ENCODE peak calls at places on chromosomes 3 and 15, in five cellular contexts. L is fibroblast of lung, S is PC-3, A is fibroblast of mammary gland, N is psoas muscle. T is an unnamed sample.

GRCh38 chr3:56829543-56829942 is 27.8 kb upstream of the ARHGEF3 start:
- DNase-seq in S (no peak), N (no peak), L (no peak), A (no peak), T (no peak)

GRCh38 chr3:115667175-115668065 is 44.1 kb downstream of the GAP43 start:
- DNase-seq in N (no peak), S (no peak), L (peak; percentile 40), A (peak; percentile 83), T (no peak)

GRCh38 chr3:186411089-186411488 is 49.1 kb upstream of the DGKG start:
- DNase-seq in S (no peak), A (no peak), N (no peak), L (no peak), T (no peak)

GRCh38 chr3:8607285-8608040 is 37.1 kb downstream of the SSUH2 start:
- DNase-seq in N (peak; percentile 81), L (peak; percentile 83), S (peak; percentile 74), A (peak; percentile 78), T (peak; percentile 91)

GRCh38 chr15:77527164-77527778 is 105.4 kb downstream of the LINGO1 start:
- DNase-seq in L (peak; percentile 87), N (peak; percentile 35), A (no peak), S (peak; percentile 30), T (peak; percentile 55)

GRCh38 chr3:51799879-51800757 is 21.1 kb upstream of the IQCF6 start:
- DNase-seq in N (no peak), S (peak; percentile 86), A (peak; percentile 86), L (peak; percentile 84), T (peak; percentile 86)

GRCh38 chr15:67480741-67481140 is 40.2 kb upstream of the C15orf61 start:
- DNase-seq in L (no peak), N (no peak), A (no peak), S (no peak), T (no peak)

GRCh38 chr3:105798381-105798934 is 70.4 kb downstream of the CBLB start:
- DNase-seq in N (no peak), L (no peak), A (peak; percentile 42), S (no peak), T (no peak)

GRCh38 chr3:193732391-193732790 is 139.4 kb downstream of the OPA1 start:
- DNase-seq in L (peak; percentile 66), S (peak; percentile 90), N (no peak), A (peak; percentile 83), T (peak; percentile 52)

GRCh38 chr3:155604967-155605366 is 139.9 kb downstream of the PLCH1 start:
- DNase-seq in S (no peak), N (no peak), L (no peak), A (no peak), T (no peak)

GRCh38 chr3:107268461-107268860 is 108.8 kb upstream of the CCDC54 start:
- DNase-seq in L (peak; percentile 30), A (peak; percentile 39), S (no peak), N (no peak), T (no peak)

GRCh38 chr15:83323296-83323711 is 38.8 kb upstream of the BNC1 start:
- DNase-seq in N (no peak), L (peak; percentile 95), A (peak; percentile 99), S (peak; percentile 76), T (peak; percentile 95)

GRCh38 chr15:78088773-78089080 is 3.6 kb upstream of the SH2D7 start:
- DNase-seq in L (no peak), A (no peak), N (no peak), S (no peak), T (no peak)

GRCh38 chr3:143848707-143849106 is 439 bp upstream of the SLC9A9 start:
- DNase-seq in L (no peak), A (no peak), S (no peak), N (no peak), T (no peak)

GRCh38 chr3:159884661-159885402 is 103.8 kb upstream of the IL12A start:
- DNase-seq in A (peak; percentile 66), N (no peak), S (peak; percentile 78), L (peak; percentile 74), T (peak; percentile 75)

GRCh38 chr15:57873564-57874209 is 167.2 kb downstream of the POLR2M start:
- DNase-seq in L (peak; percentile 18), S (peak; percentile 69), A (peak; percentile 23), N (no peak), T (peak; percentile 74)

GRCh38 chr3:177618873-177619771 is 421.8 kb upstream of the TBL1XR1 start:
- DNase-seq in N (no peak), L (peak; percentile 92), S (peak; percentile 91), A (peak; percentile 78), T (peak; percentile 84)

GRCh38 chr3:194395767-194396527 is 3.1 kb downstream of the GP5 start:
- DNase-seq in N (no peak), L (peak; percentile 59), S (no peak), A (peak; percentile 23), T (no peak)

GRCh38 chr3:32474201-32474600 is 28.5 kb downstream of the CMTM6 start:
- DNase-seq in A (no peak), S (no peak), L (no peak), N (no peak), T (no peak)

GRCh38 chr3:117524890-117525289 is 815.3 kb downstream of the TUSC7 start:
- DNase-seq in S (no peak), A (peak; percentile 68), N (no peak), L (peak; percentile 67), T (peak; percentile 40)

GRCh38 chr15:100115711-100116090 is 226.1 kb downstream of the ADAMTS17 start:
- DNase-seq in S (peak; percentile 82), N (no peak), A (peak; percentile 80), L (peak; percentile 63), T (peak; percentile 70)

GRCh38 chr3:127486337-127486944 is 104.1 kb downstream of the TPRA1 start:
- DNase-seq in S (no peak), N (no peak), L (no peak), A (no peak), T (no peak)

GRCh38 chr15:67521770-67522568 is 1.0 kb downstream of the C15orf61 start:
- DNase-seq in A (peak; percentile 77), N (no peak), S (peak; percentile 20), L (peak; percentile 64), T (peak; percentile 40)

GRCh38 chr15:55237219-55238130 is 40.7 kb upstream of the RSL24D1 start:
- DNase-seq in L (no peak), S (no peak), N (no peak), A (no peak), T (peak; percentile 37)

GRCh38 chr15:54820811-54821210 is 375.9 kb downstream of the RSL24D1 start:
- DNase-seq in A (no peak), N (no peak), S (no peak), L (no peak), T (no peak)

GRCh38 chr15:48040166-48040817 is 80.5 kb upstream of the SLC24A5 start:
- DNase-seq in L (peak; percentile 44), S (no peak), A (peak; percentile 43), N (no peak), T (peak; percentile 5)

GRCh38 chr3:10411598-10412332 is 90.9 kb upstream of the SEC13 start:
- DNase-seq in S (no peak), L (no peak), N (no peak), A (no peak), T (no peak)

DNA sequence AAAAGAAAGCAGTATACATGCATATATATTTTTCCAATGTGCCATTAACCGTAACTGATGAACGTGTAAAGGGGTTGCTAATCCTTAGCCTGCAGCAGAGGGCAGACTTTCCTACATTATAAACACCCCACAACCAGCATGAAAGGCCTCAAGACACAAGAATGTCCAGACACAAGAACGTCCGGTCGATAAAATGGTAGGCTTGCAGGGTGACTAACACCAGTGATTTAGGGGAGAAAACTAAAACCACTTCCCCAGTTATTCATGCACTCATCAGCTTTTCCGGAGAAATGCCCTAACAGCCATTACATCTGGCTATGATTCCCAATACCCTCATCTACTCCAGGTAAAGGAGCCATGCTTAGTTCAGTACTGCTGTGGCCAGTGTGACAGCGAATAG is 57.4 kb downstream of the LRTM1 start:
- DNase-seq in S (peak; percentile 85), L (peak; percentile 91), A (peak; percentile 98), N (no peak), T (peak; percentile 94)
- TF ChIP-seq CTCF in S (peak; percentile 85), L (peak; percentile 83), A (peak; percentile 88), N (peak; percentile 61), T (peak; percentile 78)

DNA sequence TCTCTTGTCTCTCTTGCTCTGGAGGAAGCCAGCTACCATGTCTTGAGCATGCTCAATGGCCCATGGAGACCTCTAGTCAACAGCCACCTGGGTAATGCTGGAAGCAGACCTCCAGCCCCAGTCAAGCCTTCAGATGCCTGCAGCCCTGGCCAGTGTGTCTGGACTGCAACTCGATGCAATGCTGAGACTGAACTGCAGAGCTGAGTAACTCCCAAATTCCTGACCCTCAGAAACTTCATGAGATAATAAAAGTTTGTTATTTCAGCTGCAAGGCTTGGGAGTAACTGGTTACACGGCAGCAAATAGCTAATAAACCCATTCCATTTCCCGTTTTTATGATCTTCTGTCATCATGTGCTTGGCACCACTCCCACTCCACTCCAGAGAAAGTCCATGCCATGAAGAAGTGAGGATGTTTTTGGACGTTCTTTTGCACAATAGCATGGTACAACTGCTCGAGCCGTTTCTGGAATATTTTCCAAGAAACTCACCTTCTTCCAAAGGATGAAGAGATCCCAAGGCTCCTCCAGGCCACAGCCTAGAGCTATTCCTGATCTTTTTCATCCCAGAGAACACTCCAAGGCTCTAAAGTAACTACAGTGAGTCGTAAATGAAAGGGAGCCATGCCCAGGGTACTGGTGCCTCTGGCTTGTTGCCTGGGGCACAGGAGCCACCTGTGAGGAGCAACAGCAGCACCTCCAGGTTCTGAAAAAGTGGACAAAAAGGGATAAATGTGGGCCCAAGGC is 72.0 kb upstream of the KLF13 start:
- DNase-seq in L (peak; percentile 80), A (peak; percentile 38), N (no peak), S (peak; percentile 50), T (peak; percentile 75)
- H3K4me3 ChIP-seq in L (no peak overlapping the region), A (no peak overlapping the region), N (no peak overlapping the region), S (no peak overlapping the region), T (no peak overlapping the region)

GRCh38 chr15:45795487-45796069 is 160.7 kb downstream of the SQOR start:
- DNase-seq in L (peak; percentile 30), S (peak; percentile 74), N (no peak), A (peak; percentile 37), T (peak; percentile 80)
- TF ChIP-seq CTCF in L (peak; percentile 52), S (peak; percentile 78), N (peak; percentile 44), A (peak; percentile 57), T (peak; percentile 83)

DNA sequence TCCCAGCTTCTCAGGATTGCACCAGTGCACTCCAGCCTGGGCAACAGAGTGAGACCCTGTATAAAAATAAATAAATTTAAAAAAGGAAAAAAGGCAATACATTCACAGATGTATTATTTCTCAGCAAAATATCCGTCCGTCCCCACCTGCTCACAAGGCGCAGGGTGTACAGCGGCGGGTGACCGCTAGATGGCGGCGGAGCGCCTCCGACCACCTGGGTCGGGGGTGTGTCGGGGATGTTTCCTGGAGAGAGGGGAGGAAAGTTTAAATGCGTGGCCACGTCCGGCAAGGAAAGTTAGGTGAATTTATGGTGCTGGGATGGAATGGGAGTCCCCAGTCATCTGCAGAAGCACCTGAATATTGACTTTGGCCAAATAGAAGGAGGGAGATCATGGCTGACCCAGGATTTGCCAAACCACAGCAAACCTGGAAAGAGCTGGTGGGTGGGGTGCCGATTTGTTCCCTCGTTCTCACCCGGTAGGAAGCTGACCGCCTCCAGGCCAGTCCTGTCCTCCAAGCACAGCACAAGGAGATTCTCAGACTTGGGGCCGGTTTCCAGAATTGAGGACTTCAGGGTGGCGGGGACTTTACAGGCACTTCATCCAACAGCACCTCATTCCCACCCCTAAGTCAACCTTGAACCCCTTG is 88.2 kb downstream of the TMEM266 start:
- DNase-seq in S (peak; percentile 79), L (peak; percentile 34), N (peak; percentile 83), A (peak; percentile 29), T (peak; percentile 21)
- H3K4me3 ChIP-seq in S (peak overlapping the region; percentile 56), L (no peak overlapping the region), N (peak overlapping the region; percentile 11), A (no peak overlapping the region), T (no peak overlapping the region)

GRCh38 chr3:31091748-31092147 is 197.3 kb upstream of the GADL1 start:
- DNase-seq in S (no peak), N (no peak), A (no peak), L (no peak), T (no peak)
- TF ChIP-seq CTCF in S (peak; percentile 17), N (no peak), A (no peak), L (no peak), T (no peak)

T was measured in fibroblast of pulmonary artery.